ENCODE peak calls at places on chromosomes 11 and 22, in seven cellular contexts. R is CD4-positive, alpha-beta T cell; P is CD8-positive, alpha-beta T cell; B is H1; V is A549; E is IMR-90; O is neural progenitor cell. A is an unnamed sample.
A peak's percentile ranks its signal among the peaks of the same experiment; 100 is the strongest.

GRCh38 chr11:86184728-86185127 is 59.8 kb upstream of the EED start:
- DNase-seq in R (no peak), P (no peak), B (no peak), V (no peak), E (no peak), O (no peak), A (no peak)

GRCh38 chr22:36565686-36566085 is 36.7 kb upstream of the EIF3D start:
- DNase-seq in R (no peak), P (no peak), B (no peak), V (no peak), E (no peak), O (no peak), A (no peak)

GRCh38 chr22:42617155-42617983 is 2.7 kb upstream of the POLDIP3 start:
- DNase-seq in R (no peak), P (no peak), B (no peak), V (no peak), E (no peak), O (no peak), A (no peak)

GRCh38 chr11:28836285-28837081 is 728.3 kb downstream of the METTL15 start:
- DNase-seq in R (no peak), P (no peak), B (no peak), V (peak; percentile 78), E (peak; percentile 99), O (peak; percentile 66), A (no peak)

GRCh38 chr11:56885182-56885581 is 103.5 kb upstream of the OR5AK2 start:
- DNase-seq in R (no peak), P (no peak), B (no peak), V (no peak), E (no peak), O (peak; percentile 30), A (no peak)

GRCh38 chr11:69218946-69219720 is 63.4 kb downstream of the SMIM38 start:
- DNase-seq in R (no peak), P (no peak), B (no peak), V (no peak), E (no peak), O (no peak), A (no peak)

GRCh38 chr22:49553076-49553475 is 274.6 kb downstream of the BRD1 start:
- DNase-seq in R (no peak), P (no peak), B (no peak), V (no peak), E (no peak), O (no peak), A (no peak)

GRCh38 chr11:30422389-30422788 is 99.5 kb downstream of the ARL14EP start:
- DNase-seq in R (no peak), P (no peak), B (no peak), V (no peak), E (no peak), O (peak; percentile 75), A (no peak)

GRCh38 chr11:97460091-97460490 is 1070.3 kb downstream of the JRKL start:
- DNase-seq in R (no peak), P (no peak), B (no peak), V (no peak), E (no peak), O (no peak), A (no peak)

GRCh38 chr11:61647529-61647928 is 32.7 kb upstream of the DAGLA start:
- DNase-seq in R (no peak), P (no peak), B (no peak), V (no peak), E (no peak), O (no peak), A (no peak)

GRCh38 chr11:102428696-102429095 is 23.9 kb downstream of the TMEM123 start:
- DNase-seq in R (no peak), P (no peak), B (no peak), V (no peak), E (no peak), O (no peak), A (no peak)
- H3K27ac ChIP-seq in R (peak overlapping the region; percentile 2), P (no peak overlapping the region), B (no peak overlapping the region), V (no peak overlapping the region), E (no peak overlapping the region), O (no peak overlapping the region), A (no peak overlapping the region)

GRCh38 chr22:47277511-47277910 is 515.1 kb downstream of the TBC1D22A start:
- DNase-seq in R (no peak), P (no peak), B (no peak), V (no peak), E (no peak), O (no peak), A (no peak)

GRCh38 chr22:47277001-47277400 is 514.6 kb downstream of the TBC1D22A start:
- DNase-seq in R (no peak), P (no peak), B (no peak), V (no peak), E (no peak), O (no peak), A (no peak)

GRCh38 chr22:47276219-47276843 is 513.9 kb downstream of the TBC1D22A start:
- DNase-seq in R (no peak), P (no peak), B (no peak), V (no peak), E (no peak), O (no peak), A (no peak)

GRCh38 chr22:47274196-47274595 is 511.7 kb downstream of the TBC1D22A start:
- DNase-seq in R (no peak), P (no peak), B (no peak), V (no peak), E (no peak), O (no peak), A (no peak)

GRCh38 chr22:47275479-47276218 is 513.2 kb downstream of the TBC1D22A start:
- DNase-seq in R (no peak), P (no peak), B (no peak), V (no peak), E (no peak), O (no peak), A (no peak)
- H3K9me3 ChIP-seq in R (no peaks in the 10 kb centered on the region), P (no peaks in the 10 kb centered on the region), B (peaks cover 89% of the 10 kb centered on the region), V (no peaks in the 10 kb centered on the region), E (peaks cover 6% of the 10 kb centered on the region), O (peaks cover 7% of the 10 kb centered on the region), A (peaks cover 3% of the 10 kb centered on the region)

DNA sequence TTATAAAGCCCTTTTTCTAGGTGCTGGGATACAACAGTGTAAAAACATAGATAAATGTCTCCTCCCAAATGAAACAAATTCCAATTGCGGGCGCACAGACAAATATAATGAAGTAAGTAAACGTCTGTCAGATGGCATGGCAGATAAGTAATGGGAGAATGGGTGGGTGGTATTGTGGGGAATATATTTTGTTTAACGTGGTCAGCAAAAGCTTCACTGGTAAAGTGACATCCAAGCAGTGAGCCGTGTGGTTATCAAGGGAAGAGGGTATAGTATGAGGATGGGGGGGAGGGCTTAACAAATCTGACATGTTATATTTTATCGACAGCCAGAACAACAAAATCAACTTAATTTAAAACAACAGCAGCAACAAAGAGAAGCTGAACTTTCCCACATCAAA is 1.2 kb downstream of the SVIP start:
- DNase-seq in R (no peak), P (no peak), B (no peak), V (no peak), E (no peak), O (no peak), A (no peak)
- H3K27ac ChIP-seq in R (no peak overlapping the region), P (no peak overlapping the region), B (no peak overlapping the region), V (no peak overlapping the region), E (no peak overlapping the region), O (no peak overlapping the region), A (no peak overlapping the region)

GRCh38 chr11:91997178-91997577 is 227.4 kb upstream of the FAT3 start:
- DNase-seq in R (no peak), P (no peak), B (no peak), V (no peak), E (no peak), O (no peak), A (no peak)
- H3K9me3 ChIP-seq in R (peaks cover 5% of the 10 kb centered on the region), P (no peaks in the 10 kb centered on the region), B (no peaks in the 10 kb centered on the region), V (no peaks in the 10 kb centered on the region), E (peaks cover 4% of the 10 kb centered on the region), O (no peaks in the 10 kb centered on the region), A (no peaks in the 10 kb centered on the region)

DNA sequence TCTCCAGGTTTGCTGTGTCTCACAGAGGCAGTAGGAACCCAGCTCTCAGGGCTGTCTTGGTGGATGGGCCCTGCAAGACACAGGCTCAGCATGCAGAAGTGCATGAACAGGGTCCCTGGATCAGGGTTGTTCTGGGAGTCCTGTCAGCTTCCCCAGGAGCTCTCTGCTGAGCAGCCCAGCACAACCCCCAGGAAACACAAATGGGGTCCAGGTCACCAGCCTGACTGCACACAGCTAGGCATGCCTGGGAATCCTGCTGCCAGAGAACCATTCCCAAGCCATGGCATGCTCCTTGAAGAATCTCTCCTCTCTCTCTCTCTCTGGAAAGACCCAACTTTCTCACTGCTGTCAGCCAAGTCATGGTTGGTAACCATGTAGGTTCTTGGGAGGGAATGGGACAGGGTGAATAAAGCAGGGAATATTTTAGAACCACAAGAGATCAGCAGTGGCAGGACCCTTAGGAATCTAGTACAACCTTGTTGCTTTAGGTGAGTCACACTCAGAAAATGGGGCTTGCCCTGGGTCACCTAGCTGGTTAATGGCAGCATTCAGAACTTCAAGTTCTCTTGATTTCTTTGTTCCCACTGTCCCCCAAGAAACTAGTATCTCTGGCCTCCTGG is 21.4 kb downstream of the TUB start:
- DNase-seq in R (no peak), P (no peak), B (no peak), V (no peak), E (no peak), O (no peak), A (no peak)
- H3K27ac ChIP-seq in R (no peak overlapping the region), P (no peak overlapping the region), B (no peak overlapping the region), V (no peak overlapping the region), E (no peak overlapping the region), O (no peak overlapping the region), A (no peak overlapping the region)